ENCODE peak calls at places on chromosomes 16 and 17, in ten cellular contexts. One of them, this sample, is unnamed. For H3K9me3, the result is how much of the 10 kb centered on the place peaks cover.

GRCh38 chr17:30274887-30275286 is 16.9 kb downstream of the BLMH start:
- DNase-seq in lower lobe of right lung: no peak
- DNase-seq in GM23248: no peak
- DNase-seq in kidney: no peak
- DNase-seq in trophoblast cell: no peak
- DNase-seq in fibroblast of lung: no peak
- DNase-seq in esophagus squamous epithelium: no peak
- DNase-seq in CD8-positive, alpha-beta T cell: no peak
- DNase-seq in thoracic aorta: no peak
- DNase-seq in CD4-positive, alpha-beta memory T cell: no peak
- DNase-seq in this sample: no peak

GRCh38 chr16:84683691-84684591 is 15.9 kb upstream of the USP10 start:
- DNase-seq in kidney: no peak
- DNase-seq in CD4-positive, alpha-beta memory T cell: no peak
- DNase-seq in esophagus squamous epithelium: no peak
- DNase-seq in lower lobe of right lung: no peak
- DNase-seq in fibroblast of lung: no peak
- DNase-seq in trophoblast cell: peak
- DNase-seq in CD8-positive, alpha-beta T cell: no peak
- DNase-seq in thoracic aorta: no peak
- DNase-seq in GM23248: no peak
- DNase-seq in this sample: no peak

GRCh38 chr16:8697965-8698364 is 23.5 kb downstream of the ABAT start:
- DNase-seq in GM23248: no peak
- DNase-seq in fibroblast of lung: no peak
- DNase-seq in kidney: no peak
- DNase-seq in thoracic aorta: no peak
- DNase-seq in esophagus squamous epithelium: no peak
- DNase-seq in trophoblast cell: no peak
- DNase-seq in CD4-positive, alpha-beta memory T cell: no peak
- DNase-seq in lower lobe of right lung: no peak
- DNase-seq in CD8-positive, alpha-beta T cell: no peak
- DNase-seq in this sample: no peak

GRCh38 chr16:84177740-84178070 is 9.2 kb downstream of the TAF1C start:
- DNase-seq in trophoblast cell: peak
- DNase-seq in esophagus squamous epithelium: no peak
- DNase-seq in thoracic aorta: peak
- DNase-seq in CD8-positive, alpha-beta T cell: no peak
- DNase-seq in CD4-positive, alpha-beta memory T cell: no peak
- DNase-seq in lower lobe of right lung: no peak
- DNase-seq in kidney: peak
- DNase-seq in GM23248: peak
- DNase-seq in fibroblast of lung: no peak
- DNase-seq in this sample: no peak

GRCh38 chr17:69331746-69332145 is 4.8 kb upstream of the ABCA5 start:
- DNase-seq in trophoblast cell: no peak
- DNase-seq in lower lobe of right lung: no peak
- DNase-seq in esophagus squamous epithelium: no peak
- DNase-seq in fibroblast of lung: no peak
- DNase-seq in kidney: no peak
- DNase-seq in thoracic aorta: no peak
- DNase-seq in CD4-positive, alpha-beta memory T cell: no peak
- DNase-seq in CD8-positive, alpha-beta T cell: no peak
- DNase-seq in GM23248: no peak
- DNase-seq in this sample: no peak

GRCh38 chr17:17205368-17206148 is 575 bp downstream of the PLD6 start:
- DNase-seq in CD4-positive, alpha-beta memory T cell: peak
- DNase-seq in fibroblast of lung: peak
- DNase-seq in kidney: peak
- DNase-seq in lower lobe of right lung: peak
- DNase-seq in thoracic aorta: no peak
- DNase-seq in esophagus squamous epithelium: no peak
- DNase-seq in CD8-positive, alpha-beta T cell: no peak
- DNase-seq in trophoblast cell: peak
- DNase-seq in GM23248: peak
- DNase-seq in this sample: peak

GRCh38 chr17:40095944-40096791 is 4.2 kb downstream of the NR1D1 start:
- DNase-seq in trophoblast cell: peak
- DNase-seq in CD8-positive, alpha-beta T cell: peak
- DNase-seq in thoracic aorta: no peak
- DNase-seq in lower lobe of right lung: peak
- DNase-seq in kidney: no peak
- DNase-seq in GM23248: peak
- DNase-seq in fibroblast of lung: no peak
- DNase-seq in esophagus squamous epithelium: peak
- DNase-seq in CD4-positive, alpha-beta memory T cell: peak
- DNase-seq in this sample: peak

GRCh38 chr16:51025588-51026290 is 125.3 kb downstream of the SALL1 start:
- DNase-seq in CD8-positive, alpha-beta T cell: no peak
- DNase-seq in thoracic aorta: no peak
- DNase-seq in CD4-positive, alpha-beta memory T cell: no peak
- DNase-seq in GM23248: no peak
- DNase-seq in esophagus squamous epithelium: no peak
- DNase-seq in fibroblast of lung: no peak
- DNase-seq in trophoblast cell: no peak
- DNase-seq in kidney: no peak
- DNase-seq in lower lobe of right lung: no peak
- DNase-seq in this sample: no peak

GRCh38 chr17:48568499-48569259 is 9.5 kb downstream of the HOXB4 start:
- DNase-seq in esophagus squamous epithelium: no peak
- DNase-seq in CD8-positive, alpha-beta T cell: no peak
- DNase-seq in lower lobe of right lung: no peak
- DNase-seq in thoracic aorta: no peak
- DNase-seq in GM23248: no peak
- DNase-seq in trophoblast cell: no peak
- DNase-seq in CD4-positive, alpha-beta memory T cell: no peak
- DNase-seq in fibroblast of lung: peak
- DNase-seq in kidney: no peak
- DNase-seq in this sample: no peak

GRCh38 chr16:26158142-26158759 is 466.5 kb downstream of the HS3ST4 start:
- DNase-seq in fibroblast of lung: no peak
- DNase-seq in GM23248: no peak
- DNase-seq in esophagus squamous epithelium: no peak
- DNase-seq in trophoblast cell: no peak
- DNase-seq in lower lobe of right lung: no peak
- DNase-seq in CD4-positive, alpha-beta memory T cell: no peak
- DNase-seq in thoracic aorta: no peak
- DNase-seq in kidney: no peak
- DNase-seq in CD8-positive, alpha-beta T cell: no peak
- DNase-seq in this sample: no peak
- H3K9me3 ChIP-seq in fibroblast of lung: under half
- H3K9me3 ChIP-seq in GM23248: under half
- H3K9me3 ChIP-seq in esophagus squamous epithelium: under half
- H3K9me3 ChIP-seq in trophoblast cell: under half
- H3K9me3 ChIP-seq in lower lobe of right lung: under half
- H3K9me3 ChIP-seq in CD4-positive, alpha-beta memory T cell: under half
- H3K9me3 ChIP-seq in thoracic aorta: under half
- H3K9me3 ChIP-seq in kidney: under half
- H3K9me3 ChIP-seq in CD8-positive, alpha-beta T cell: under half
- H3K9me3 ChIP-seq in this sample: under half

GRCh38 chr17:27069842-27070508 is 223.9 kb upstream of the WSB1 start:
- DNase-seq in lower lobe of right lung: no peak
- DNase-seq in CD4-positive, alpha-beta memory T cell: no peak
- DNase-seq in esophagus squamous epithelium: no peak
- DNase-seq in thoracic aorta: no peak
- DNase-seq in CD8-positive, alpha-beta T cell: no peak
- DNase-seq in trophoblast cell: no peak
- DNase-seq in GM23248: no peak
- DNase-seq in fibroblast of lung: no peak
- DNase-seq in kidney: no peak
- DNase-seq in this sample: no peak
- H3K9me3 ChIP-seq in lower lobe of right lung: under half
- H3K9me3 ChIP-seq in CD4-positive, alpha-beta memory T cell: under half
- H3K9me3 ChIP-seq in esophagus squamous epithelium: under half
- H3K9me3 ChIP-seq in thoracic aorta: under half
- H3K9me3 ChIP-seq in CD8-positive, alpha-beta T cell: under half
- H3K9me3 ChIP-seq in trophoblast cell: under half
- H3K9me3 ChIP-seq in GM23248: under half
- H3K9me3 ChIP-seq in fibroblast of lung: under half
- H3K9me3 ChIP-seq in kidney: under half
- H3K9me3 ChIP-seq in this sample: under half

DNA sequence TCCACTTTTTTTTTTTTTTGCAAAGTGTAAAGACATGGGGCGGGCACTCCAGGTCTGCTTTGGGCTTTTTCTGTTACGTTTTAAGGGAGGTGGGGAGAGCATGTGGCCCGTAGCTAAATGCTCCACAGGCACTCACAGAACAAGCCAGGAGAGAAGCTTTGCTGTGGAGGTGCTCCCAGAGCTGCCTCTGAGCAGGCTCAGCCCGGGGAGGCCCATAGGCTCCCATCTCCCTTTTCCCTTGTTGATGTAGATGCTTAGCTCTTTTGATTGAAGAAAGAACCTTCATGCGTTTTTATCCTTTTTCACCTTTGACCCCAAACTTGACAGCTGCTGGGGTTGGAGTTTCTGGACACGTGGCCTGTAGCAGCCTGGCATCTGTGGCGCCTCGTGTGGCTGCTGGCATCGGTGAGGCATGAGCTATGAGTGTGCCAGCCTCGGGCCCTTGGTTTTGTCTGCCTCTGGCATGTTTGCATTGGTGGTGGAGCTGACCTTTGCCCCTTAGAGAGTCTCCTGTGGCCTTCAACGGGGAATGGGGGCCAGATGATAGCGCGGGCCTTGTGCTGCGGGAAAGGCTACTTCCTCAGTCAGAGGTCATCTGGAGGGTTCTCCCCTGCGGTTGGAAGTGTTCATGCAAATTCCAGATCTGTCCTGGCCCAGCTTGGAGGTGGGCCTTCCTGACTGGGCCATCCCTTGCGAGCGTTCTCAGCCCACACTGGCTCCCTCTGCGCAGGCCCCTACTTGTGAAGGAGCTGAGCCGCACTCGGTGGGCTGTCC is 20.0 kb upstream of the IL17C start:
- DNase-seq in trophoblast cell: no peak
- DNase-seq in esophagus squamous epithelium: no peak
- DNase-seq in CD4-positive, alpha-beta memory T cell: no peak
- DNase-seq in GM23248: no peak
- DNase-seq in fibroblast of lung: no peak
- DNase-seq in lower lobe of right lung: no peak
- DNase-seq in CD8-positive, alpha-beta T cell: no peak
- DNase-seq in thoracic aorta: no peak
- DNase-seq in kidney: no peak
- DNase-seq in this sample: no peak
- H3K9me3 ChIP-seq in trophoblast cell: under half
- H3K9me3 ChIP-seq in esophagus squamous epithelium: under half
- H3K9me3 ChIP-seq in CD4-positive, alpha-beta memory T cell: under half
- H3K9me3 ChIP-seq in GM23248: under half
- H3K9me3 ChIP-seq in fibroblast of lung: under half
- H3K9me3 ChIP-seq in lower lobe of right lung: under half
- H3K9me3 ChIP-seq in CD8-positive, alpha-beta T cell: under half
- H3K9me3 ChIP-seq in thoracic aorta: under half
- H3K9me3 ChIP-seq in kidney: under half
- H3K9me3 ChIP-seq in this sample: under half

GRCh38 chr16:35562919-35563318 is 2103.5 kb downstream of the TP53TG3F start:
- DNase-seq in trophoblast cell: no peak
- DNase-seq in CD8-positive, alpha-beta T cell: no peak
- DNase-seq in kidney: no peak
- DNase-seq in CD4-positive, alpha-beta memory T cell: no peak
- DNase-seq in lower lobe of right lung: no peak
- DNase-seq in fibroblast of lung: no peak
- DNase-seq in GM23248: no peak
- DNase-seq in esophagus squamous epithelium: no peak
- DNase-seq in thoracic aorta: no peak
- DNase-seq in this sample: no peak

GRCh38 chr16:35562471-35562870 is 2103.1 kb downstream of the TP53TG3F start:
- DNase-seq in trophoblast cell: no peak
- DNase-seq in CD8-positive, alpha-beta T cell: no peak
- DNase-seq in thoracic aorta: no peak
- DNase-seq in esophagus squamous epithelium: no peak
- DNase-seq in fibroblast of lung: no peak
- DNase-seq in lower lobe of right lung: no peak
- DNase-seq in kidney: no peak
- DNase-seq in GM23248: no peak
- DNase-seq in CD4-positive, alpha-beta memory T cell: no peak
- DNase-seq in this sample: no peak

GRCh38 chr16:35564148-35564547 is 2104.7 kb downstream of the TP53TG3F start:
- DNase-seq in CD8-positive, alpha-beta T cell: no peak
- DNase-seq in CD4-positive, alpha-beta memory T cell: no peak
- DNase-seq in lower lobe of right lung: no peak
- DNase-seq in esophagus squamous epithelium: no peak
- DNase-seq in thoracic aorta: no peak
- DNase-seq in fibroblast of lung: no peak
- DNase-seq in kidney: no peak
- DNase-seq in GM23248: no peak
- DNase-seq in trophoblast cell: no peak
- DNase-seq in this sample: no peak

GRCh38 chr16:35565626-35566025 is 2106.2 kb downstream of the TP53TG3F start:
- DNase-seq in CD4-positive, alpha-beta memory T cell: no peak
- DNase-seq in fibroblast of lung: no peak
- DNase-seq in CD8-positive, alpha-beta T cell: no peak
- DNase-seq in kidney: no peak
- DNase-seq in thoracic aorta: no peak
- DNase-seq in esophagus squamous epithelium: no peak
- DNase-seq in GM23248: no peak
- DNase-seq in trophoblast cell: no peak
- DNase-seq in lower lobe of right lung: no peak
- DNase-seq in this sample: no peak

GRCh38 chr16:35564889-35565288 is 2105.5 kb downstream of the TP53TG3F start:
- DNase-seq in trophoblast cell: no peak
- DNase-seq in thoracic aorta: no peak
- DNase-seq in esophagus squamous epithelium: no peak
- DNase-seq in lower lobe of right lung: no peak
- DNase-seq in GM23248: no peak
- DNase-seq in CD4-positive, alpha-beta memory T cell: no peak
- DNase-seq in CD8-positive, alpha-beta T cell: no peak
- DNase-seq in fibroblast of lung: no peak
- DNase-seq in kidney: no peak
- DNase-seq in this sample: no peak
- H3K9me3 ChIP-seq in trophoblast cell: under half
- H3K9me3 ChIP-seq in thoracic aorta: under half
- H3K9me3 ChIP-seq in esophagus squamous epithelium: under half
- H3K9me3 ChIP-seq in lower lobe of right lung: under half
- H3K9me3 ChIP-seq in GM23248: under half
- H3K9me3 ChIP-seq in CD4-positive, alpha-beta memory T cell: under half
- H3K9me3 ChIP-seq in CD8-positive, alpha-beta T cell: under half
- H3K9me3 ChIP-seq in fibroblast of lung: under half
- H3K9me3 ChIP-seq in kidney: under half
- H3K9me3 ChIP-seq in this sample: under half

DNA sequence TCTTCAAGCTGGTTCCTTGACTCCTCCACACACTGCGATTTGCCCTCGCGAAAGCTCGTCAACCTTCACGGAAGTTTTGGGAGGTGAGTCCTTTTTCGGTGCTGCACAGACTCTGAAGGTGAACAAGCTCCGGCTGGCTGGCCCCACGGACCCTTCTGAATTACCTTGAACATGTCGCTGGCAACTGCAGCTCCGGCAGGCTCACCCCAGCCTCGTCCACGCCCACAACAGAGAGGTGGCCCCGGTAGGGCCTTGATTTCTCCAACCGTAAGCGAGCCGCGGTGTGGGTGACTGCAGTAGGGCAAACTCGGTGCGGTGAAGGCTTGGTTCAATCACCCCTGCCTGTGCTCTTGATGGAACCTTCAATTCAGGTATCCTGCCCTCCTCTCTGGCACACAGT is 1020.7 kb upstream of the GOT2 start:
- DNase-seq in CD4-positive, alpha-beta memory T cell: no peak
- DNase-seq in CD8-positive, alpha-beta T cell: no peak
- DNase-seq in lower lobe of right lung: no peak
- DNase-seq in trophoblast cell: no peak
- DNase-seq in kidney: peak
- DNase-seq in fibroblast of lung: no peak
- DNase-seq in GM23248: no peak
- DNase-seq in esophagus squamous epithelium: no peak
- DNase-seq in thoracic aorta: no peak
- DNase-seq in this sample: no peak
- H3K9me3 ChIP-seq in CD4-positive, alpha-beta memory T cell: under half
- H3K9me3 ChIP-seq in CD8-positive, alpha-beta T cell: under half
- H3K9me3 ChIP-seq in lower lobe of right lung: under half
- H3K9me3 ChIP-seq in trophoblast cell: under half
- H3K9me3 ChIP-seq in kidney: under half
- H3K9me3 ChIP-seq in fibroblast of lung: under half
- H3K9me3 ChIP-seq in GM23248: under half
- H3K9me3 ChIP-seq in esophagus squamous epithelium: under half
- H3K9me3 ChIP-seq in thoracic aorta: under half
- H3K9me3 ChIP-seq in this sample: under half